ENCODE peak calls at places on chromosome 10, in seven cellular contexts. Y is fibroblast of lung; I is BJ; B is psoas muscle; Z is CD8-positive, alpha-beta T cell; N is kidney epithelial cell; W is K562. E is an unnamed sample.

GRCh38 chr10:50506861-50507573 is 116.7 kb downstream of the SGMS1 start:
- DNase-seq in I (no peak), N (no peak), Y (no peak), Z (no peak), W (no peak), B (no peak), E (no peak)

GRCh38 chr10:79034271-79034876 is 34.4 kb upstream of the ZMIZ1 start:
- DNase-seq in Y (no peak), N (no peak), Z (no peak), I (no peak), B (no peak), W (no peak), E (no peak)

GRCh38 chr10:127119901-127120300 is 76.5 kb downstream of the INSYN2A start:
- DNase-seq in N (no peak), Y (no peak), W (no peak), I (no peak), Z (no peak), B (no peak), E (no peak)

GRCh38 chr10:28711079-28711478 is 33.8 kb downstream of the BAMBI start:
- DNase-seq in Z (no peak), I (no peak), W (no peak), N (no peak), B (no peak), Y (no peak), E (no peak)

GRCh38 chr10:12504628-12505027 is 155.3 kb downstream of the CAMK1D start:
- DNase-seq in Y (no peak), I (no peak), N (no peak), B (no peak), W (no peak), Z (no peak), E (no peak)

GRCh38 chr10:23432639-23433038 is 6.2 kb upstream of the OTUD1 start:
- DNase-seq in Y (no peak), I (no peak), N (no peak), Z (no peak), W (no peak), B (no peak), E (no peak)

GRCh38 chr10:68831961-68832455 is 4.7 kb downstream of the STOX1 start:
- DNase-seq in B (no peak), W (no peak), Z (no peak), Y (no peak), I (no peak), N (no peak), E (no peak)

GRCh38 chr10:119962837-119963236 is 70.3 kb downstream of the SEC23IP start:
- DNase-seq in B (no peak), Z (no peak), Y (no peak), I (no peak), N (no peak), W (no peak), E (no peak)

GRCh38 chr10:44386546-44387052 is 1.7 kb upstream of the CXCL12 start:
- DNase-seq in Y (peak), I (no peak), B (peak), N (no peak), W (peak), Z (no peak), E (no peak)

GRCh38 chr10:2913531-2913930 is 153.8 kb upstream of the PFKP start:
- DNase-seq in B (no peak), Y (no peak), Z (no peak), N (peak), W (no peak), I (no peak), E (no peak)

GRCh38 chr10:129607607-129608006 is 140.6 kb downstream of the MGMT start:
- DNase-seq in B (no peak), Z (no peak), N (no peak), W (no peak), Y (no peak), I (no peak), E (no peak)

GRCh38 chr10:12907651-12908050 is 93.9 kb downstream of the CCDC3 start:
- DNase-seq in Y (peak), W (no peak), B (peak), Z (no peak), N (no peak), I (no peak), E (no peak)

GRCh38 chr10:32937824-32938482 is 20.1 kb downstream of the ITGB1 start:
- DNase-seq in I (no peak), B (no peak), Z (no peak), Y (peak), N (no peak), W (no peak), E (no peak)

GRCh38 chr10:14282271-14282670 is 48.5 kb downstream of the FRMD4A start:
- DNase-seq in I (peak), Y (no peak), N (peak), B (no peak), Z (no peak), W (no peak), E (no peak)

GRCh38 chr10:12201543-12201942 is 5.6 kb downstream of the CDC123 start:
- DNase-seq in Z (no peak), B (no peak), Y (no peak), N (no peak), W (no peak), I (no peak), E (no peak)

GRCh38 chr10:13983035-13983434 is 347.7 kb downstream of the FRMD4A start:
- DNase-seq in B (no peak), Z (no peak), Y (no peak), N (no peak), I (no peak), W (no peak), E (no peak)

GRCh38 chr10:80699602-80700039 is 161.9 kb downstream of the SH2D4B start:
- DNase-seq in B (peak), W (peak), N (peak), Z (peak), I (no peak), Y (peak), E (no peak)

GRCh38 chr10:70958396-70958795 is 70.0 kb upstream of the PCBD1 start:
- DNase-seq in Z (no peak), N (peak), B (no peak), W (no peak), Y (no peak), I (no peak), E (no peak)

GRCh38 chr10:42976353-42977031 is 100.4 kb upstream of the RET start:
- DNase-seq in Y (no peak), Z (no peak), I (no peak), N (no peak), B (no peak), W (no peak), E (no peak)

GRCh38 chr10:2897619-2898508 is 169.5 kb upstream of the PFKP start:
- DNase-seq in Z (no peak), N (no peak), I (no peak), W (no peak), Y (no peak), B (no peak), E (no peak)

GRCh38 chr10:117543245-117543998 is 876 bp downstream of the EMX2 start:
- DNase-seq in W (no peak), I (no peak), B (no peak), Y (no peak), N (no peak), Z (no peak), E (no peak)
- TF ChIP-seq CTCF in W (no peak), I (peak), B (no peak), Y (no peak), N (no peak), Z (no peak), E (peak)

GRCh38 chr10:124388476-124388822 is 30.3 kb downstream of the OAT start:
- DNase-seq in Z (no peak), I (no peak), Y (no peak), N (no peak), W (no peak), B (no peak), E (no peak)
- H3K4me3 ChIP-seq in Z (peak), I (peak), Y (peak), N (peak), W (no peak), B (peak), E (no peak)

GRCh38 chr10:7525314-7526016 is 114.6 kb upstream of the SFMBT2 start:
- DNase-seq in I (peak), Z (peak), B (no peak), Y (peak), W (peak), N (no peak), E (peak)

GRCh38 chr10:7529638-7530037 is 118.8 kb upstream of the SFMBT2 start:
- DNase-seq in Y (no peak), Z (no peak), B (no peak), W (no peak), I (no peak), N (no peak), E (no peak)

GRCh38 chr10:7527468-7527867 is 116.6 kb upstream of the SFMBT2 start:
- DNase-seq in Z (no peak), I (no peak), W (no peak), B (no peak), N (no peak), Y (no peak), E (no peak)

GRCh38 chr10:7523656-7524055 is 112.8 kb upstream of the SFMBT2 start:
- DNase-seq in I (no peak), N (no peak), Z (no peak), B (no peak), Y (no peak), W (no peak), E (no peak)

DNA sequence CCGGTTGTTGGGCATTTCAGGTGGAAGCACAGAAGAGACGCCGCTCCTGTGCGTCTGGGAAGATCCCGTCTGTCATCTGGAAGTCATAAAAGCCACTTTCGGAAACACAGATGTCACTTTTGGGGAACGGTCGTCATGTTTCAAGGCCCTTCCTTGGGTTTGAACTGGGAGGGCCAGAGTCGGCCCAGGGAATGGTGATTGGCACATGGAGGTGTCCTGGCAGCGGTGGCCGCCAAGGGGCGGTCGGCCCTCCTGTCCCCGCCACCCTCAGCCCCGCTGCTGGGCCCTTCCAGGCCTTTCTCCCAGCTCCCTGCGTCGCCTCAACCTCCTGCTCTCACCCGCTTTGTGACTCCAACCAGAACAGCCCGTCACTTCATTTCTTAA is 115.2 kb upstream of the SFMBT2 start:
- DNase-seq in I (no peak), N (no peak), B (no peak), Y (no peak), Z (no peak), W (no peak), E (no peak)
- TF ChIP-seq CTCF in I (peak), N (no peak), B (no peak), Y (no peak), Z (no peak), W (no peak), E (no peak)

DNA sequence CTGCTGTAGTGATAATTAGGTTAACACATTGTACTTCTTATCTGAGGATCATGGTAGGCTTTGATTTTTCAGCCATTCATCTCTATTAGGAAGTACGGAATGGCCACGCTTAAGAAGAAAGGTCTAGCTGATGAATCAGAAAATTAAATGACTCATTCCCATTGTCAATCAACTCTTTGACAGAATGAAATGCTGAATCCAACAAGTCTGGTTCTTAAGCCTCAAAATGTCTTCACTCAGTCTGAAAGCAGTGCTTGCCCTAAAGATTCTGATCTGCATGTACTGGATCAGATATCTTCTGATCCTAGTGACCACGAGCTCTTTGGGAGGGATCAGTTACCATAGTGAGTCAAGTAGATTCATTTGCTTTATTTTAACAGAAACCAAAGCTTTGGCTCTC is 5.7 kb upstream of the CELF2 start:
- DNase-seq in Z (no peak), I (no peak), Y (no peak), B (no peak), W (no peak), N (no peak), E (no peak)
- H3K4me3 ChIP-seq in Z (no peak), I (no peak), Y (no peak), B (peak), W (no peak), N (no peak), E (no peak)

GRCh38 chr10:131789516-131789915 is 111.3 kb upstream of the PPP2R2D start:
- DNase-seq in W (no peak), N (no peak), Y (no peak), I (no peak), Z (no peak), B (no peak), E (no peak)
- TF ChIP-seq CTCF in W (no peak), N (no peak), Y (no peak), I (no peak), Z (no peak), B (no peak), E (no peak)

DNA sequence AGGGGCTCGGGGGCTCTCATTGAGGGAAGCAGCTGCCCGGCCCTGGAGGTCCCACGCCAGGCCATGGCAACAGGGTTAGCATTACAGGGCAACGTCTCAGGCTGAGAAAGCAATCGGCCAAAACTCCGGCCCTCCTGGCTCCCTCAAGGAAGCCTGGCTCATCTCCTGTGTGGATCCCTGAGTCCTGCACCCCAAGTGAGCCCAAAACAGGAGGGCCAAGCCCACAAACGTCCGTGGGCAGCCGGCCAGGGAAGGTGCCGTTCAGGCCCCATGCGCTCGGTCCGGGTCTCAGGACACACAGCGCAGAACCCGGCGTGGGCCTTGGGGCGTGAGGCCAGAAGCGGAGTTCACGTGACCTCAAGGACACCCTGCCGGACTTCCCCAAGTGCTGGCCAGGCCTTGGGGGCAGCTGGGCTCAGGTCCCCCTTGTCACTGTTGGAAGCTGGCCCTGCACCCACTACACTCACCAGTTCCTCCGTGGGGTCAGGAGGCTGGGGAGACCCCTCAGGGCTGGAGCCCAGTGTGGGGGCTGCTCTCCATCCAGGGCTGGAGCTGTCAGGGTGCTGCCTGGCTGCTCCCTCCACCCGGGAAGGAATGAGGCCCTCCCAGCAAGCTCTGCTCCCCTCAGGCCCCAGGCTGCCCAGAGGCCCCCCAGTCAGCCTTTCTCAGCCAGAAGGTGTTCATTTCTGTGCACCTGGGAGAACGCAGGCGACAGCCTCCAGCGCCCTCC is 7.9 kb upstream of the PWWP2B start:
- DNase-seq in W (no peak), B (peak), I (no peak), Y (no peak), N (no peak), Z (no peak), E (no peak)
- H3K4me3 ChIP-seq in W (no peak), B (peak), I (no peak), Y (no peak), N (no peak), Z (no peak), E (no peak)

GRCh38 chr10:17287151-17287550 is 59.1 kb downstream of the VIM start:
- DNase-seq in B (no peak), N (no peak), I (no peak), Y (no peak), W (no peak), Z (no peak), E (no peak)

GRCh38 chr10:17289763-17290162 is 61.7 kb downstream of the VIM start:
- DNase-seq in Y (no peak), W (no peak), Z (no peak), I (no peak), N (no peak), B (no peak), E (no peak)

GRCh38 chr10:17292375-17292774 is 64.3 kb downstream of the VIM start:
- DNase-seq in W (no peak), I (no peak), Y (no peak), Z (no peak), B (no peak), N (no peak), E (no peak)

GRCh38 chr10:17286562-17287089 is 58.6 kb downstream of the VIM start:
- DNase-seq in N (no peak), W (no peak), B (no peak), I (no peak), Z (no peak), Y (no peak), E (no peak)

DNA sequence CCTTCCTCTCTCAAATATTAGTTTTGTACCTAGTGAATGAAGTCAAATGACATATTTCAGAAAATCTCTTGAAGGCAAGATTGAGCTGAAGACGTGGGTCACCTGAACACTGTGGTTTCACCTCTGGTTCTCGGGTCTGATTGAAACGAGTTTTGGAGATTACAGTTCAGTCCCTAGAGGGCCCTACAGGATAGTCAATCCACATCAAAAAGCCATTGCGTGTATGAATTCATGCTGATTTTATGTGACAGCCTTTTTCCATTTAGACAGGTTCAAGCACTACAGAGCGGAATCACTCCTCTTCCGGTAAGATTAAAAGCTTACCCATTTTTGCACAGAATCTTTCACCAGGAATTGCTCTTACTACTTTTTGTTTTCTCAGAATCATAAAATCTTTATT is 62.2 kb downstream of the VIM start:
- DNase-seq in W (peak), Y (peak), Z (no peak), N (no peak), I (no peak), B (no peak), E (no peak)
- TF ChIP-seq CTCF in W (peak), Y (peak), Z (no peak), N (no peak), I (no peak), B (peak), E (no peak)

GRCh38 chr10:128537888-128538287 is 411.7 kb upstream of the MKI67 start:
- DNase-seq in W (no peak), N (no peak), Z (no peak), I (no peak), Y (no peak), B (no peak), E (no peak)
- H3K4me3 ChIP-seq in W (no peak), N (no peak), Z (no peak), I (no peak), Y (no peak), B (no peak), E (no peak)

E was measured in AG04449.